ENCODE peak calls at places on chromosomes 5 and 9, in ten cellular contexts. One of them, this sample, is unnamed.

GRCh38 chr9:5587024-5587423 is 41.9 kb upstream of the RIC1 start:
- DNase-seq in ureter: no peak
- DNase-seq in WTC11: no peak
- DNase-seq in LNCaP clone FGC: no peak
- DNase-seq in PC-9: peak
- DNase-seq in SJSA1: peak
- DNase-seq in fibroblast of gingiva: peak
- DNase-seq in substantia nigra: no peak
- DNase-seq in hippocampal formation: no peak
- DNase-seq in activated CD4-positive, alpha-beta T cell treated with anti-CD3 and anti-CD28 coated beads, Interleukin-2, amount 10 ng/mL, durations not matched to agents 7 days and 5 days: peak
- DNase-seq in this sample: peak

GRCh38 chr5:179128041-179128365 is 67.8 kb downstream of the ZNF354C start:
- DNase-seq in ureter: no peak
- DNase-seq in WTC11: no peak
- DNase-seq in LNCaP clone FGC: no peak
- DNase-seq in PC-9: no peak
- DNase-seq in SJSA1: peak
- DNase-seq in fibroblast of gingiva: no peak
- DNase-seq in substantia nigra: no peak
- DNase-seq in hippocampal formation: no peak
- DNase-seq in activated CD4-positive, alpha-beta T cell treated with anti-CD3 and anti-CD28 coated beads, Interleukin-2, amount 10 ng/mL, durations not matched to agents 7 days and 5 days: no peak
- DNase-seq in this sample: no peak

GRCh38 chr9:1429328-1429727 is 379.2 kb downstream of the DMRT2 start:
- DNase-seq in ureter: no peak
- DNase-seq in WTC11: peak
- DNase-seq in LNCaP clone FGC: peak
- DNase-seq in PC-9: no peak
- DNase-seq in SJSA1: no peak
- DNase-seq in fibroblast of gingiva: no peak
- DNase-seq in substantia nigra: no peak
- DNase-seq in hippocampal formation: no peak
- DNase-seq in activated CD4-positive, alpha-beta T cell treated with anti-CD3 and anti-CD28 coated beads, Interleukin-2, amount 10 ng/mL, durations not matched to agents 7 days and 5 days: peak
- DNase-seq in this sample: no peak

GRCh38 chr9:93120846-93121315 is 13.2 kb downstream of the NINJ1 start:
- DNase-seq in ureter: peak
- DNase-seq in WTC11: no peak
- DNase-seq in LNCaP clone FGC: no peak
- DNase-seq in PC-9: no peak
- DNase-seq in SJSA1: no peak
- DNase-seq in fibroblast of gingiva: no peak
- DNase-seq in substantia nigra: no peak
- DNase-seq in hippocampal formation: no peak
- DNase-seq in activated CD4-positive, alpha-beta T cell treated with anti-CD3 and anti-CD28 coated beads, Interleukin-2, amount 10 ng/mL, durations not matched to agents 7 days and 5 days: no peak
- DNase-seq in this sample: no peak

GRCh38 chr5:40238066-40238745 is 441.5 kb upstream of the PTGER4 start:
- DNase-seq in ureter: no peak
- DNase-seq in WTC11: no peak
- DNase-seq in LNCaP clone FGC: no peak
- DNase-seq in PC-9: no peak
- DNase-seq in SJSA1: no peak
- DNase-seq in fibroblast of gingiva: no peak
- DNase-seq in substantia nigra: no peak
- DNase-seq in hippocampal formation: no peak
- DNase-seq in activated CD4-positive, alpha-beta T cell treated with anti-CD3 and anti-CD28 coated beads, Interleukin-2, amount 10 ng/mL, durations not matched to agents 7 days and 5 days: no peak
- DNase-seq in this sample: no peak

GRCh38 chr9:77673912-77674791 is 26.0 kb upstream of the GNA14 start:
- DNase-seq in ureter: no peak
- DNase-seq in WTC11: no peak
- DNase-seq in LNCaP clone FGC: no peak
- DNase-seq in PC-9: no peak
- DNase-seq in SJSA1: no peak
- DNase-seq in fibroblast of gingiva: peak
- DNase-seq in substantia nigra: no peak
- DNase-seq in hippocampal formation: no peak
- DNase-seq in activated CD4-positive, alpha-beta T cell treated with anti-CD3 and anti-CD28 coated beads, Interleukin-2, amount 10 ng/mL, durations not matched to agents 7 days and 5 days: no peak
- DNase-seq in this sample: no peak

GRCh38 chr5:125401724-125402622 is 655.5 kb upstream of the ZNF608 start:
- DNase-seq in ureter: no peak
- DNase-seq in WTC11: no peak
- DNase-seq in LNCaP clone FGC: no peak
- DNase-seq in PC-9: no peak
- DNase-seq in SJSA1: no peak
- DNase-seq in fibroblast of gingiva: no peak
- DNase-seq in substantia nigra: no peak
- DNase-seq in hippocampal formation: no peak
- DNase-seq in activated CD4-positive, alpha-beta T cell treated with anti-CD3 and anti-CD28 coated beads, Interleukin-2, amount 10 ng/mL, durations not matched to agents 7 days and 5 days: no peak
- DNase-seq in this sample: no peak

GRCh38 chr9:96299823-96300222 is 2.2 kb downstream of the HSD17B3 start:
- DNase-seq in ureter: no peak
- DNase-seq in WTC11: no peak
- DNase-seq in LNCaP clone FGC: no peak
- DNase-seq in PC-9: peak
- DNase-seq in SJSA1: no peak
- DNase-seq in fibroblast of gingiva: peak
- DNase-seq in substantia nigra: no peak
- DNase-seq in hippocampal formation: no peak
- DNase-seq in activated CD4-positive, alpha-beta T cell treated with anti-CD3 and anti-CD28 coated beads, Interleukin-2, amount 10 ng/mL, durations not matched to agents 7 days and 5 days: no peak
- DNase-seq in this sample: peak

GRCh38 chr9:115262477-115262876 is 144.5 kb upstream of the TNC start:
- DNase-seq in ureter: peak
- DNase-seq in WTC11: no peak
- DNase-seq in LNCaP clone FGC: peak
- DNase-seq in PC-9: peak
- DNase-seq in SJSA1: peak
- DNase-seq in fibroblast of gingiva: peak
- DNase-seq in substantia nigra: no peak
- DNase-seq in hippocampal formation: no peak
- DNase-seq in activated CD4-positive, alpha-beta T cell treated with anti-CD3 and anti-CD28 coated beads, Interleukin-2, amount 10 ng/mL, durations not matched to agents 7 days and 5 days: no peak
- DNase-seq in this sample: no peak

GRCh38 chr9:114448706-114449105 is 56.6 kb downstream of the WHRN start:
- DNase-seq in ureter: no peak
- DNase-seq in WTC11: no peak
- DNase-seq in LNCaP clone FGC: no peak
- DNase-seq in PC-9: peak
- DNase-seq in SJSA1: no peak
- DNase-seq in fibroblast of gingiva: peak
- DNase-seq in substantia nigra: no peak
- DNase-seq in hippocampal formation: no peak
- DNase-seq in activated CD4-positive, alpha-beta T cell treated with anti-CD3 and anti-CD28 coated beads, Interleukin-2, amount 10 ng/mL, durations not matched to agents 7 days and 5 days: no peak
- DNase-seq in this sample: peak

GRCh38 chr9:122961139-122961538 is 20.3 kb downstream of the RABGAP1 start:
- DNase-seq in ureter: no peak
- DNase-seq in WTC11: no peak
- DNase-seq in LNCaP clone FGC: no peak
- DNase-seq in PC-9: no peak
- DNase-seq in SJSA1: no peak
- DNase-seq in fibroblast of gingiva: no peak
- DNase-seq in substantia nigra: no peak
- DNase-seq in hippocampal formation: no peak
- DNase-seq in activated CD4-positive, alpha-beta T cell treated with anti-CD3 and anti-CD28 coated beads, Interleukin-2, amount 10 ng/mL, durations not matched to agents 7 days and 5 days: no peak
- DNase-seq in this sample: no peak

GRCh38 chr5:67094476-67095300 is 101.9 kb downstream of the CD180 start:
- DNase-seq in ureter: no peak
- DNase-seq in WTC11: peak
- DNase-seq in LNCaP clone FGC: no peak
- DNase-seq in PC-9: no peak
- DNase-seq in SJSA1: no peak
- DNase-seq in fibroblast of gingiva: peak
- DNase-seq in substantia nigra: no peak
- DNase-seq in hippocampal formation: no peak
- DNase-seq in activated CD4-positive, alpha-beta T cell treated with anti-CD3 and anti-CD28 coated beads, Interleukin-2, amount 10 ng/mL, durations not matched to agents 7 days and 5 days: no peak
- DNase-seq in this sample: peak

GRCh38 chr5:620152-620551 is 8.0 kb downstream of the CEP72 start:
- DNase-seq in ureter: no peak
- DNase-seq in WTC11: no peak
- DNase-seq in LNCaP clone FGC: no peak
- DNase-seq in PC-9: no peak
- DNase-seq in SJSA1: no peak
- DNase-seq in fibroblast of gingiva: no peak
- DNase-seq in substantia nigra: no peak
- DNase-seq in hippocampal formation: no peak
- DNase-seq in activated CD4-positive, alpha-beta T cell treated with anti-CD3 and anti-CD28 coated beads, Interleukin-2, amount 10 ng/mL, durations not matched to agents 7 days and 5 days: no peak
- DNase-seq in this sample: no peak

GRCh38 chr9:115923903-115924668 is 229.5 kb upstream of the PAPPA start:
- DNase-seq in ureter: peak
- DNase-seq in WTC11: no peak
- DNase-seq in LNCaP clone FGC: peak
- DNase-seq in PC-9: peak
- DNase-seq in SJSA1: peak
- DNase-seq in fibroblast of gingiva: peak
- DNase-seq in substantia nigra: no peak
- DNase-seq in hippocampal formation: no peak
- DNase-seq in activated CD4-positive, alpha-beta T cell treated with anti-CD3 and anti-CD28 coated beads, Interleukin-2, amount 10 ng/mL, durations not matched to agents 7 days and 5 days: no peak
- DNase-seq in this sample: no peak

This sample was measured in stromal cell of bone marrow.